ENCODE peak calls at places on chromosomes 7 and 10, in six cellular contexts. R is adrenal gland, O is PC-9, K is GM23248, A is cardiac fibroblast, L is testis. X is an unnamed sample.

GRCh38 chr10:19946791-19947190 is 130.6 kb downstream of the PLXDC2 start:
- DNase-seq in R (no peak), O (no peak), K (no peak), A (no peak), L (no peak), X (no peak)

GRCh38 chr7:27899601-27900000 is 159.6 kb downstream of the TAX1BP1 start:
- DNase-seq in R (no peak), O (no peak), K (peak; percentile 43), A (no peak), L (no peak), X (no peak)

GRCh38 chr7:148871551-148871950 is 12.5 kb downstream of the EZH2 start:
- DNase-seq in R (no peak), O (no peak), K (no peak), A (no peak), L (no peak), X (no peak)

GRCh38 chr7:155844019-155844453 is 31.8 kb upstream of the SHH start:
- DNase-seq in R (no peak), O (peak; percentile 66), K (no peak), A (peak; percentile 12), L (no peak), X (no peak)

GRCh38 chr7:75687246-75688088 is 51.3 kb downstream of the HIP1 start:
- DNase-seq in R (no peak), O (no peak), K (no peak), A (no peak), L (no peak), X (no peak)

GRCh38 chr7:48173983-48174382 is 2.7 kb downstream of the ABCA13 start:
- DNase-seq in R (no peak), O (no peak), K (peak; percentile 53), A (no peak), L (no peak), X (no peak)

GRCh38 chr7:68434857-68435256 is 1163.4 kb upstream of the AUTS2 start:
- DNase-seq in R (no peak), O (no peak), K (no peak), A (no peak), L (peak; percentile 17), X (peak; percentile 57)

GRCh38 chr7:4131043-4131442 is 551.1 kb upstream of the FOXK1 start:
- DNase-seq in R (no peak), O (no peak), K (no peak), A (no peak), L (no peak), X (no peak)

GRCh38 chr7:86929293-86930109 is 130.0 kb downstream of the ELAPOR2 start:
- DNase-seq in R (no peak), O (no peak), K (no peak), A (no peak), L (no peak), X (no peak)

DNA sequence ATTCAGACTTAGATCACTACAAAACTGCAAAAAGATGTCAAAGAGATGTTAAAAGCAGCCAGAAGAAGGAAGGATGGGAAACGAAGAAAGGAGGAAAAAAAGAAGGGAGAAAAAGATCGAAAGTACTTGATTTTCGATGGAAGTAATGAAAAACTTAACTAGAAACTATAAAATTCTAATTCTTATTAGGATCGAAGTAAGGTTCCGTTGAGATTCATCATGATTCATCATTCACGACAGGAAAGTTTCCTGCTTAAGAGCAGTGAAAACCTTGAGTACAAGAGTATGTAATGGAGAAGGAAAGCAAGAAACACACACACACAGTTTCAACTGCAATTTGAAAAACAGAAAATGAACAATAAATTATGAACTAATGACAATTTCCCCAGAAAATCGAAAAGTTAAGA is 1.2 kb upstream of the ING3 start:
- DNase-seq in R (no peak), O (no peak), K (peak; percentile 7), A (no peak), L (no peak), X (no peak)
- H3K4me3 ChIP-seq in R (peak overlapping the region; percentile 77), O (peak overlapping the region; percentile 80), K (peak overlapping the region; percentile 81), A (no peak overlapping the region), L (no peak overlapping the region), X (peak overlapping the region; percentile 56)

GRCh38 chr10:3652886-3653285 is 132.1 kb downstream of the KLF6 start:
- DNase-seq in R (no peak), O (no peak), K (peak; percentile 61), A (peak; percentile 40), L (no peak), X (no peak)
- H3K4me3 ChIP-seq in R (no peak overlapping the region), O (no peak overlapping the region), K (peak overlapping the region; percentile 66), A (no peak overlapping the region), L (no peak overlapping the region), X (no peak overlapping the region)

DNA sequence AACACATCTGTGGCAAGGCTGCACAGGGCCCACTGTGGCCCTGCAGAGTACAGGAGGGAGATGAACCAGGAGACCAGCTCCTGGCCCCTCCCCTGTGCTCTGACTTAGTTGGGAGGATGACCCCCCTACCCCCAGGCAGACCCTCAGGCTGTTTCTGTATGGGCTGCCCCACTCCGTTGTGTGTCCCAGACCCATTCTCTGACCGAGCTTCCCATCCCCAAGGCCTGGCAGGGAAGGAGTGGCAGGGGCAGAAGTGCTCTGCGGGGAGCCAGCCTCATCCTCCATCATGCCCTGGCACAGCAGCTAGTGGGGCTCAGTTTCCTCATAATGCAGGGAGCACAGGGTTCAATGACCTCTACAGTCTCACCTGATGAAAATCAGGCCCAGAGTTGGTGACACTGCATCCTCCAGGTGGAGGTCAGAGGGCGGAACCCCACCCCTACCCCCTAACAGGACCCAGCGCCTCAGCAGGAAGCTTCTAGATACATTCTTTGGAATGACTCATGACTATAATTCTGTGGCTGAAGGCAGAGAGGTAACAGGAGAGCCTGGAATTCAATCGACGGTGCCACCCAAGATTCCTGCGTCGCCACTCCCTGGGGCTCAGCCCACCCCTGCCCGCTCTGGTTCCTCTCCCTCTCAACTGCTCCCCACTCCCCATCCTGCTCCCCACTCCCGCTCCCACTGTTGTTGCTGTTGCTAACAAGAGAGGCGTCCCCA is 18.2 kb downstream of the PODXL start:
- DNase-seq in R (no peak), O (peak; percentile 94), K (peak; percentile 70), A (no peak), L (no peak), X (no peak)
- H3K4me3 ChIP-seq in R (no peak overlapping the region), O (no peak overlapping the region), K (no peak overlapping the region), A (no peak overlapping the region), L (no peak overlapping the region), X (no peak overlapping the region)

GRCh38 chr7:50791363-50791762 is 8.7 kb upstream of the GRB10 start:
- DNase-seq in R (no peak), O (no peak), K (no peak), A (peak; percentile 17), L (no peak), X (no peak)
- H3K4me3 ChIP-seq in R (peak overlapping the region; percentile 60), O (peak overlapping the region; percentile 73), K (peak overlapping the region; percentile 83), A (peak overlapping the region; percentile 67), L (no peak overlapping the region), X (peak overlapping the region; percentile 54)

X was measured in cardiac muscle cell.